ENCODE peak calls at places on chromosomes 1 and 21, in eight cellular contexts. One of them, this sample, is unnamed.

GRCh38 chr1:21317035-21317689 is 26.9 kb upstream of the ECE1 start:
- DNase-seq in transverse colon: peak; percentile 66
- DNase-seq in lower leg skin: peak; percentile 98
- DNase-seq in A549: no peak
- DNase-seq in GM12891: no peak
- DNase-seq in breast epithelium: no peak
- DNase-seq in gastrocnemius medialis: peak; percentile 74
- DNase-seq in vagina: peak; percentile 95
- DNase-seq in this sample: no peak

GRCh38 chr1:244214009-244214967 is 163.2 kb downstream of the ZBTB18 start:
- DNase-seq in transverse colon: peak; percentile 10
- DNase-seq in lower leg skin: peak; percentile 82
- DNase-seq in A549: peak; percentile 86
- DNase-seq in GM12891: no peak
- DNase-seq in breast epithelium: no peak
- DNase-seq in gastrocnemius medialis: peak; percentile 79
- DNase-seq in vagina: no peak
- DNase-seq in this sample: no peak

GRCh38 chr1:164765557-164765956 is 206.6 kb downstream of the PBX1 start:
- DNase-seq in transverse colon: no peak
- DNase-seq in lower leg skin: no peak
- DNase-seq in A549: peak; percentile 72
- DNase-seq in GM12891: no peak
- DNase-seq in breast epithelium: no peak
- DNase-seq in gastrocnemius medialis: no peak
- DNase-seq in vagina: no peak
- DNase-seq in this sample: peak; percentile 42

GRCh38 chr1:71296551-71296950 is 215.7 kb upstream of the ZRANB2 start:
- DNase-seq in transverse colon: no peak
- DNase-seq in lower leg skin: no peak
- DNase-seq in A549: no peak
- DNase-seq in GM12891: no peak
- DNase-seq in breast epithelium: no peak
- DNase-seq in gastrocnemius medialis: no peak
- DNase-seq in vagina: no peak
- DNase-seq in this sample: no peak

GRCh38 chr1:23613191-23614126 is 54.2 kb upstream of the ID3 start:
- DNase-seq in transverse colon: peak; percentile 49
- DNase-seq in lower leg skin: no peak
- DNase-seq in A549: no peak
- DNase-seq in GM12891: no peak
- DNase-seq in breast epithelium: no peak
- DNase-seq in gastrocnemius medialis: no peak
- DNase-seq in vagina: no peak
- DNase-seq in this sample: no peak

GRCh38 chr1:55774446-55774845 is 559.3 kb upstream of the USP24 start:
- DNase-seq in transverse colon: no peak
- DNase-seq in lower leg skin: no peak
- DNase-seq in A549: no peak
- DNase-seq in GM12891: no peak
- DNase-seq in breast epithelium: no peak
- DNase-seq in gastrocnemius medialis: no peak
- DNase-seq in vagina: no peak
- DNase-seq in this sample: no peak

GRCh38 chr1:114094303-114094663 is 59.4 kb downstream of the SYT6 start:
- DNase-seq in transverse colon: no peak
- DNase-seq in lower leg skin: no peak
- DNase-seq in A549: no peak
- DNase-seq in GM12891: no peak
- DNase-seq in breast epithelium: no peak
- DNase-seq in gastrocnemius medialis: no peak
- DNase-seq in vagina: no peak
- DNase-seq in this sample: no peak

GRCh38 chr1:188615321-188615720 is 1786.6 kb downstream of the PLA2G4A start:
- DNase-seq in transverse colon: no peak
- DNase-seq in lower leg skin: no peak
- DNase-seq in A549: no peak
- DNase-seq in GM12891: no peak
- DNase-seq in breast epithelium: no peak
- DNase-seq in gastrocnemius medialis: no peak
- DNase-seq in vagina: no peak
- DNase-seq in this sample: no peak

GRCh38 chr1:212852105-212852688 is 4.7 kb upstream of the SPATA45 start:
- DNase-seq in transverse colon: no peak
- DNase-seq in lower leg skin: no peak
- DNase-seq in A549: no peak
- DNase-seq in GM12891: no peak
- DNase-seq in breast epithelium: no peak
- DNase-seq in gastrocnemius medialis: no peak
- DNase-seq in vagina: no peak
- DNase-seq in this sample: no peak

GRCh38 chr1:184146202-184146601 is 94.7 kb downstream of the TSEN15 start:
- DNase-seq in transverse colon: no peak
- DNase-seq in lower leg skin: no peak
- DNase-seq in A549: no peak
- DNase-seq in GM12891: no peak
- DNase-seq in breast epithelium: no peak
- DNase-seq in gastrocnemius medialis: no peak
- DNase-seq in vagina: no peak
- DNase-seq in this sample: no peak

DNA sequence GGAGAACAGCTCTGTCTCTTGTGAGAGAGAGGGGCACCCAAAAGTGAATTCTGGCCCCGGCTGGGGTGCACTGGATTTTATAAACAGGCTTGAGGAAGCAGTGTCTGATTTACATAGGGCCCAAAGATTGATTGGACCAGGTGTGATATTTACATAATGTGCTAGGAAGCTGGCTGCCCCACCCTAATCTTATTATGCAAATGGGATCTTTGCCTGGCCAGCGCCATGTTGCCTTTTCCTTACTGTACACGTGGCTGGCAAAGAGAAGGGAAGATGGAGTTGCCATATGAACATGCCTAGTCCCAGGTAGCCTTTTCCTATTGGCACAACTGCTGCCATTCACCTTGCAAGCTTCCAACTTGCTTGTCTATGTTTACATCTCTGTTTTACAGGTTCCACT is 29.0 kb upstream of the CFHR4 start:
- DNase-seq in transverse colon: no peak
- DNase-seq in lower leg skin: no peak
- DNase-seq in A549: no peak
- DNase-seq in GM12891: no peak
- DNase-seq in breast epithelium: no peak
- DNase-seq in gastrocnemius medialis: no peak
- DNase-seq in vagina: no peak
- DNase-seq in this sample: no peak
- TF ChIP-seq POLR2A in transverse colon: no peak
- TF ChIP-seq POLR2A in lower leg skin: no peak
- TF ChIP-seq POLR2A in A549: no peak
- TF ChIP-seq POLR2A in GM12891: no peak
- TF ChIP-seq POLR2A in breast epithelium: no peak
- TF ChIP-seq POLR2A in gastrocnemius medialis: no peak
- TF ChIP-seq POLR2A in vagina: no peak
- TF ChIP-seq POLR2A in this sample: no peak

DNA sequence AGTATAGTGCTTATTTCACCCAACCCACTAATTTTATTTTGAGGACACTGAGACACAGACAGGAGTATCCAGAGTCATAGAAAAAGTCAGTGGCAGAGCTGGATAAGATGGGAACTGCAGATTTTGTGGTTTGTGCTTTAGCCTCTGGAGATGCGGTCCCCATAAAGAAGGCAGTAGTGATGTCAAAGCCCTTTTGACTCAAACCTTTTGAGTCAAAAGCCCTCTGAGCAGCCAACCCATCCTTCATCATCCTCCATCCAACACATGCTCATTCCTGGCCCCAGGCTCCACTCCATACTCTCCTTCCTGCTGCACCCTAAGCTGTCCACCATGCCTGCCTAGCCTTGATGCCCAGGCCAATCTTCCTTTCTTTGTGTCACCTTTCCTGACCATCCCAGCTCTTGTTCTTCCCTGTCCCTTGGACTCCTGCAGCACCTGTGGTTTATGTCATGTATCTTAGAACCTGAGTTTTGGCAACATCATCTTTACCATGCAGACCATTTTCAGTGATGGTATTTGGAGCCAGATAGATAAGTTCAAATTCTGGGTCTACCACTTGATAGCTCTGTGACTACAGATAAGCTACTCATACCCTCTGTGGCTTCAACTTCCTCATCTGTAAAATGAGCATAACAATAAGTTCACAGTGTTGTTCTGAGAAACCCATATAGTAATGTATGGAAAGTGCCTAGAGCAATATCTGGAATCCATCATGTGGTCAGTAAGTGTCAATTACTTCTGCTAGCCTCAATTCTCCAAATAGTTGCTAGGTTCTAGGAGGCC is 20.1 kb downstream of the SLAMF1 start:
- DNase-seq in transverse colon: no peak
- DNase-seq in lower leg skin: no peak
- DNase-seq in A549: no peak
- DNase-seq in GM12891: no peak
- DNase-seq in breast epithelium: no peak
- DNase-seq in gastrocnemius medialis: no peak
- DNase-seq in vagina: no peak
- DNase-seq in this sample: no peak
- TF ChIP-seq POLR2A in transverse colon: no peak
- TF ChIP-seq POLR2A in lower leg skin: no peak
- TF ChIP-seq POLR2A in A549: no peak
- TF ChIP-seq POLR2A in GM12891: peak; percentile 60
- TF ChIP-seq POLR2A in breast epithelium: no peak
- TF ChIP-seq POLR2A in gastrocnemius medialis: no peak
- TF ChIP-seq POLR2A in vagina: no peak
- TF ChIP-seq POLR2A in this sample: no peak

DNA sequence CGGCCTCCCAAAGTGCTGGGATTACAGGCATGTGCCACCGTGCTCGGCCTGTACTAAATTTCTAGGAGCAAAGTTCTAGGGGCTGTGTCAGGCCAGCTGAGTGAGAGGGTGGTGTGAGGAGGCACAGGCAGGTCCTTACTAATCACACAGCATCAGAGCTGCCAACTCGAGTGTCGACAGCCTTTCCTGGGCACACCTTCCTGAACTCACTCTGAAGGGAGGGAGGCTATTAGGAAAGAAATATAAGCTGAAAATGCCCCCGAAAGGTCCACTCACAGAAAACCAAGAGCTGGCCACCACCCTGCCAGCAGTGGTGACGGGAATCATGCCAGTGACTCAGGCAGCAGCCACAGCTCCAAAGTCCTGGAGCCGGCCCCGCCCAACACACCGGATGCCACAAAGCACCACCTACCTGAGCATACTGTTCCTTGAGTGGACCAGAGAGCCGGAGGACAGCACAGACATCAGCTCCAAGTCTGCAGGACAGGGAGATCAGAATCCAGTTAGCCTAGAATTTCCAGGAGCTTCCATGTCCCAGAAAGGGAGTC is 4.5 kb downstream of the PMVK start:
- DNase-seq in transverse colon: peak; percentile 93
- DNase-seq in lower leg skin: no peak
- DNase-seq in A549: peak; percentile 72
- DNase-seq in GM12891: no peak
- DNase-seq in breast epithelium: peak; percentile 87
- DNase-seq in gastrocnemius medialis: no peak
- DNase-seq in vagina: no peak
- DNase-seq in this sample: no peak
- TF ChIP-seq POLR2A in transverse colon: peak; percentile 84
- TF ChIP-seq POLR2A in lower leg skin: no peak
- TF ChIP-seq POLR2A in A549: no peak
- TF ChIP-seq POLR2A in GM12891: no peak
- TF ChIP-seq POLR2A in breast epithelium: no peak
- TF ChIP-seq POLR2A in gastrocnemius medialis: no peak
- TF ChIP-seq POLR2A in vagina: no peak
- TF ChIP-seq POLR2A in this sample: no peak

DNA sequence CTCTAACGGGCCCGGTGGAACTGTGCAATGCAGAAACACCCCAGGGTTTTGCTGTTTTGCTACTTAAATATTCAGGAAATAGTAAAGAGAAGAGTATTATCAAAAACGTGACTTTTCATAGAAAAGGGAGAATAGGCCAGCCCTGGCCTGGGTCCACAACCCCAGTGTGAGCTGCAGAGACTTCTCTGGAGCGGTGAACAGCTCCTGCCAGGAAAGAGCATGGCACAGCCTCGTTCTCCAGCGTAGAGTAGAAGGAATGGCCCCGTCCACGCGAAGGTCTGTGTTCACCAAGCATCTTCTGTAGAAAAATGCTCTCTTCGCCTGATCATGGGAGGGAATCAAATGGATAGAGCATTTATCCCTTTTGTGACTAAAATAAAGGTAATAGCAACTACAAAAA is 51.4 kb downstream of the PDE9A start:
- DNase-seq in transverse colon: no peak
- DNase-seq in lower leg skin: peak; percentile 23
- DNase-seq in A549: no peak
- DNase-seq in GM12891: no peak
- DNase-seq in breast epithelium: no peak
- DNase-seq in gastrocnemius medialis: no peak
- DNase-seq in vagina: peak; percentile 34
- DNase-seq in this sample: no peak
- TF ChIP-seq POLR2A in transverse colon: no peak
- TF ChIP-seq POLR2A in lower leg skin: no peak
- TF ChIP-seq POLR2A in A549: no peak
- TF ChIP-seq POLR2A in GM12891: no peak
- TF ChIP-seq POLR2A in breast epithelium: no peak
- TF ChIP-seq POLR2A in gastrocnemius medialis: no peak
- TF ChIP-seq POLR2A in vagina: no peak
- TF ChIP-seq POLR2A in this sample: no peak

GRCh38 chr1:235011064-235011598 is 117.5 kb downstream of the TOMM20 start:
- DNase-seq in transverse colon: no peak
- DNase-seq in lower leg skin: peak; percentile 79
- DNase-seq in A549: no peak
- DNase-seq in GM12891: no peak
- DNase-seq in breast epithelium: no peak
- DNase-seq in gastrocnemius medialis: no peak
- DNase-seq in vagina: no peak
- DNase-seq in this sample: no peak
- TF ChIP-seq POLR2A in transverse colon: no peak
- TF ChIP-seq POLR2A in lower leg skin: no peak
- TF ChIP-seq POLR2A in A549: no peak
- TF ChIP-seq POLR2A in GM12891: no peak
- TF ChIP-seq POLR2A in breast epithelium: no peak
- TF ChIP-seq POLR2A in gastrocnemius medialis: no peak
- TF ChIP-seq POLR2A in vagina: no peak
- TF ChIP-seq POLR2A in this sample: no peak

GRCh38 chr21:44318489-44319285 is 18.8 kb downstream of the PFKL start:
- DNase-seq in transverse colon: no peak
- DNase-seq in lower leg skin: no peak
- DNase-seq in A549: no peak
- DNase-seq in GM12891: no peak
- DNase-seq in breast epithelium: no peak
- DNase-seq in gastrocnemius medialis: no peak
- DNase-seq in vagina: no peak
- DNase-seq in this sample: no peak
- TF ChIP-seq POLR2A in transverse colon: no peak
- TF ChIP-seq POLR2A in lower leg skin: no peak
- TF ChIP-seq POLR2A in A549: no peak
- TF ChIP-seq POLR2A in GM12891: no peak
- TF ChIP-seq POLR2A in breast epithelium: no peak
- TF ChIP-seq POLR2A in gastrocnemius medialis: no peak
- TF ChIP-seq POLR2A in vagina: no peak
- TF ChIP-seq POLR2A in this sample: no peak